ENCODE peak calls at places on chromosomes 7 and 10, in ten cellular contexts. Z is tibial nerve, E is AG04450, O is SK-N-SH, C is cardiac muscle cell, Y is PC-9, M is body of pancreas, H is mammary epithelial cell, J is A549, B is keratinocyte. I is an unnamed sample.

GRCh38 chr7:48786951-48787350 is 137.4 kb upstream of the CDC14C start:
- DNase-seq in Z (no peak), E (no peak), O (no peak), C (no peak), Y (no peak), M (no peak), H (no peak), J (no peak), B (no peak), I (peak; percentile 45)

GRCh38 chr7:133401225-133401624 is 148.3 kb downstream of the EXOC4 start:
- DNase-seq in Z (no peak), E (no peak), O (no peak), C (no peak), Y (no peak), M (no peak), H (no peak), J (no peak), B (no peak), I (no peak)

GRCh38 chr7:55031075-55031474 is 12.3 kb downstream of the EGFR start:
- DNase-seq in Z (no peak), E (no peak), O (no peak), C (no peak), Y (no peak), M (peak; percentile 50), H (no peak), J (no peak), B (no peak), I (no peak)

GRCh38 chr10:74371696-74372095 is 220.7 kb downstream of the ADK start:
- DNase-seq in Z (no peak), E (no peak), O (no peak), C (no peak), Y (no peak), M (no peak), H (no peak), J (no peak), B (no peak), I (peak; percentile 93)

GRCh38 chr7:74439546-74439945 is 14.2 kb upstream of the GTF2IRD1 start:
- DNase-seq in Z (no peak), E (no peak), O (no peak), C (no peak), Y (no peak), M (no peak), H (no peak), J (no peak), B (no peak), I (no peak)

GRCh38 chr7:3301831-3302618 is 973 bp downstream of the SDK1 start:
- DNase-seq in Z (no peak), E (no peak), O (peak; percentile 60), C (peak; percentile 72), Y (no peak), M (peak; percentile 41), H (no peak), J (peak; percentile 35), B (no peak), I (peak; percentile 22)

GRCh38 chr7:74206589-74207120 is 3.2 kb upstream of the LAT2 start:
- DNase-seq in Z (peak; percentile 90), E (peak; percentile 21), O (peak; percentile 94), C (peak; percentile 85), Y (peak; percentile 46), M (peak; percentile 91), H (peak; percentile 52), J (peak; percentile 77), B (no peak), I (peak; percentile 28)

GRCh38 chr10:79982486-79982800 is 33.5 kb upstream of the SFTPD start:
- DNase-seq in Z (no peak), E (no peak), O (no peak), C (no peak), Y (no peak), M (no peak), H (peak; percentile 4), J (peak; percentile 6), B (no peak), I (no peak)

GRCh38 chr10:33258951-33259350 is 75.5 kb downstream of the NRP1 start:
- DNase-seq in Z (no peak), E (no peak), O (no peak), C (no peak), Y (no peak), M (no peak), H (peak; percentile 60), J (no peak), B (no peak), I (no peak)

GRCh38 chr10:114303556-114303955 is 64.5 kb downstream of the VWA2 start:
- DNase-seq in Z (no peak), E (no peak), O (no peak), C (no peak), Y (no peak), M (no peak), H (no peak), J (no peak), B (no peak), I (no peak)

GRCh38 chr7:78178319-78178718 is 379.7 kb downstream of the PHTF2 start:
- DNase-seq in Z (no peak), E (no peak), O (no peak), C (no peak), Y (no peak), M (no peak), H (no peak), J (no peak), B (no peak), I (no peak)

GRCh38 chr7:151233804-151234203 is 1.5 kb downstream of the CHPF2 start:
- DNase-seq in Z (no peak), E (no peak), O (peak; percentile 29), C (no peak), Y (no peak), M (no peak), H (no peak), J (no peak), B (no peak), I (no peak)

GRCh38 chr10:98487692-98488091 is 41.0 kb upstream of the HPS1 start:
- DNase-seq in Z (no peak), E (no peak), O (no peak), C (no peak), Y (no peak), M (no peak), H (no peak), J (no peak), B (no peak), I (no peak)

DNA sequence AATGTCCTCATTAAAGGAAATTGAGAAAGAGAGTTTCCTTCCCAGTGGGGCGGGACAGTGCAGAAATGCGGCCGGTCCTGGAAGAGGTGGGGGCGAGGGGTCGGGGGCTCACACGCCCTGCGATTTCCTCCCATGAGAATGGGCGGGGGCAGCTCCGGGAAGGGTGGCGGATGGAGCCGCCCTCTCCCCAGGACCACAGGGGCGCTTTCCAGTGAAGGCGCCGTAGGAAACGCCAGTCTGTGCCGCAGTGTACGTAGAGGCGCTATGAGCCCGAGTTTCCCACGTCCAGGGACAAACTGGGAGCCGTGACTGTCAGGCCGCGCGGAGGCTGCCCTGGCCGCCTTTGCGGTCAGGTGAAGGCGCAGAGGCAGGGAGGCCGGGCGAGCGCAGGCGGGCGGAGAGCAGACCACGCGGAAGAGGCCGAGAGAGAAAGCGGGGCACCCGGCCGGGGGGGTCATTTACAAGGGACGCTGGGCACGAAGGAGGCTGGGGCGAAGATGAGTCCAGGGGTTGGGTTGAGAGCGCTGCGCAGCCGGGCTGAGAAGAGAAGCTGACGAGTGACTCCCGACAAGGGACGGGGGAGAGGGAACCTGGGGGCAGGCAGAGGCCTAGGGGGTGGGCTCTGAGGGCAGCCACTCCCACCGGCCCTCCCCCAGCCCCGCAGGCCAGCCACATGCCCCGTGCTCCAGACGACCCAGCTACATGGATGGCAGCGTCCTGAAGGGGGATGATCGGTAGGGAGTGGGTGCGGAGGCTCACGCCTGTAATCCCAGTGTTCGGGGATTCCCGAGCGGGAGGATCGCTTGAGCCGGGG is 45.0 kb downstream of the ALOX5 start:
- DNase-seq in Z (peak; percentile 48), E (no peak), O (peak; percentile 91), C (peak; percentile 69), Y (no peak), M (no peak), H (peak; percentile 4), J (no peak), B (no peak), I (no peak)
- TF ChIP-seq CTCF in Z (no peak), E (no peak), O (no peak), C (no peak), Y (no peak), M (no peak), H (no peak), J (no peak), B (peak; percentile 25), I (no peak)

DNA sequence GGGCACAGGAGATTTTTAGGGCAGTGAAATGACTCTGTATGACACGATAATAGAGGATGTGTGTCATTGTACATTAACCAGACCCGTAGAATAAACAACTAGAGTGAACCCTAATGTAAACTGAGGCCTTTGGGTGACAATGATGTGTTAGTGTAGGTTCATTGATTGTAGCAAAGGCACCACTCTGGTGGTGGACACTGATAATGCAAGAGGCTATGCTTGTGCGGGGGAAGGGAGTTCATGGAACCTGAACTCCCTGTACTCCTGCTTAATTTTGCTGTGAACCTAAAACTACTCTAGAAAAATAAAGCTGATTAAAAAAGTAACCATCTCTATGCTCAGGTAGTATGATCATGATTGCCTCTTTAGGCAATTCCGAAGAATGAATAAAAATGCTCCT is 96.3 kb upstream of the VIPR2 start:
- DNase-seq in Z (no peak), E (no peak), O (no peak), C (no peak), Y (no peak), M (no peak), H (no peak), J (no peak), B (no peak), I (no peak)
- H3K4me3 ChIP-seq in Z (no peak overlapping the region), E (no peak overlapping the region), O (no peak overlapping the region), C (no peak overlapping the region), Y (no peak overlapping the region), M (no peak overlapping the region), H (no peak overlapping the region), J (no peak overlapping the region), B (no peak overlapping the region), I (no peak overlapping the region)

GRCh38 chr7:6558837-6559236 is 7.6 kb upstream of the GRID2IP start:
- DNase-seq in Z (peak; percentile 9), E (no peak), O (peak; percentile 88), C (peak; percentile 53), Y (no peak), M (no peak), H (peak; percentile 22), J (peak; percentile 87), B (no peak), I (no peak)
- TF ChIP-seq CTCF in Z (no peak), E (peak; percentile 49), O (peak; percentile 65), C (peak; percentile 61), Y (peak; percentile 60), M (no peak), H (peak; percentile 55), J (peak; percentile 46), B (peak; percentile 37), I (no peak)

DNA sequence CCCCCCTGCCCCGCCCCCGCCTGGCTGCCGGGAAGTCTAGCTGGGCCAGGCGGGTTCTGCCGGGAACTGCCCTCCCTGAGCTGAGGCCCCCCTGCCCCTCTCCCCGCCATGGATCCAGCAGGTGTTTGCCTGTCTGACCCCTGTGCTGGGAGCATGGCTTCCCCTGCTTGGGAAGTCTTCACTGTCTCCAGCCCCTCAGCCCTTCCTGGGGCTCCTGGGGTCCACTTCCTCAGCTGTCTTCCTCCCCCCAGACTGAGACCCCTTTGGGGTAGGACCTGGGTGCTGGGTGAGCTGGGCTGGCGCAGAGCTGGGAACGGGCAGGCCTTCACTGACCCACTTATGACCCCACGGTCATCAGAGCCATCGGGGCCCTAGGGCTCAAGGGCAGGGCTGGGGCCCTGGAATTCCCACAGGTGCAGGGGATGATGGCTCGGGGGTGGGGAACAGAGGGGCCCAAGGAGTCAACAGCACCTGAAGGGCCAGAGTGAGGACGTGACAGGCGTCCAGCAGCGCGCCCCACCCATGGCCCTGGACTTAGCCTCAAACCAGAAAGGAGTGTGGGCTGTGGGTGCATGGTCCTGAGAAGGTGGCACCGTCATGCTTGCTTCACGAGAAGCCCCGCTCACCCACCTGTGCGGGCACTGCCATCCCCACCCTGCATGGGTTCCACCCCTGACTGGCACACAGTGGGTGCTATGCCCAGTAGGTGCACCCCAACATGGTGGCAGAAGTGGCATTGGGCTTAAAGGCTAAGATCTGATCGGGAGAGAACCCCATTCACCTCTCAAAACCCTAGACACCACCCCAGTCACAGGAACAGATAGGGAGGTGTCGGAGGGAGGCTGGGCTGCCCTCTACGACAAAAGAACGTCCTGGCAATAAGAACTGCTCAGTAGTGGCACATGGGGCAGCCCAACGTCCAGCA is 16.2 kb upstream of the TNRC18 start:
- DNase-seq in Z (no peak), E (no peak), O (peak; percentile 32), C (no peak), Y (no peak), M (no peak), H (no peak), J (no peak), B (no peak), I (no peak)
- H3K4me3 ChIP-seq in Z (no peak overlapping the region), E (no peak overlapping the region), O (no peak overlapping the region), C (no peak overlapping the region), Y (no peak overlapping the region), M (no peak overlapping the region), H (no peak overlapping the region), J (no peak overlapping the region), B (no peak overlapping the region), I (no peak overlapping the region)